ENCODE peak calls at places on chromosomes 5 and 9, in five cellular contexts. One of them, this sample, is unnamed.

GRCh38 chr5:132065351-132065937 is 5.0 kb downstream of the IL3 start:
- DNase-seq in heart left ventricle: peak
- DNase-seq in PC-9: peak
- DNase-seq in GM23248: peak
- DNase-seq in CD4-positive, alpha-beta memory T cell: no peak
- DNase-seq in this sample: peak

GRCh38 chr9:3879731-3880493 is 354.1 kb upstream of the RFX3 start:
- DNase-seq in GM23248: peak
- DNase-seq in CD4-positive, alpha-beta memory T cell: no peak
- DNase-seq in heart left ventricle: no peak
- DNase-seq in PC-9: no peak
- DNase-seq in this sample: peak

GRCh38 chr5:73948720-73949119 is 322.7 kb downstream of the ARHGEF28 start:
- DNase-seq in heart left ventricle: peak
- DNase-seq in PC-9: no peak
- DNase-seq in CD4-positive, alpha-beta memory T cell: no peak
- DNase-seq in GM23248: peak
- DNase-seq in this sample: peak

GRCh38 chr5:51944500-51945125 is 561.4 kb downstream of the ISL1 start:
- DNase-seq in heart left ventricle: no peak
- DNase-seq in GM23248: no peak
- DNase-seq in PC-9: no peak
- DNase-seq in CD4-positive, alpha-beta memory T cell: no peak
- DNase-seq in this sample: no peak

GRCh38 chr5:87574106-87574505 is 161.4 kb upstream of the CCNH start:
- DNase-seq in CD4-positive, alpha-beta memory T cell: no peak
- DNase-seq in PC-9: no peak
- DNase-seq in GM23248: no peak
- DNase-seq in heart left ventricle: no peak
- DNase-seq in this sample: no peak

GRCh38 chr5:169942181-169942580 is 38.1 kb downstream of the INSYN2B start:
- DNase-seq in GM23248: peak
- DNase-seq in heart left ventricle: no peak
- DNase-seq in PC-9: no peak
- DNase-seq in CD4-positive, alpha-beta memory T cell: no peak
- DNase-seq in this sample: no peak

GRCh38 chr9:127402401-127403090 is 5.6 kb downstream of the SLC2A8 start:
- DNase-seq in GM23248: no peak
- DNase-seq in CD4-positive, alpha-beta memory T cell: no peak
- DNase-seq in heart left ventricle: no peak
- DNase-seq in PC-9: no peak
- DNase-seq in this sample: no peak

GRCh38 chr9:92176068-92176799 is 61.0 kb upstream of the SPTLC1 start:
- DNase-seq in GM23248: peak
- DNase-seq in PC-9: no peak
- DNase-seq in CD4-positive, alpha-beta memory T cell: no peak
- DNase-seq in heart left ventricle: no peak
- DNase-seq in this sample: peak

GRCh38 chr9:70257991-70258691 is 637 bp upstream of the SMC5 start:
- DNase-seq in PC-9: peak
- DNase-seq in CD4-positive, alpha-beta memory T cell: peak
- DNase-seq in GM23248: peak
- DNase-seq in heart left ventricle: peak
- DNase-seq in this sample: peak

GRCh38 chr5:20833081-20833627 is 845.2 kb upstream of the CDH18 start:
- DNase-seq in CD4-positive, alpha-beta memory T cell: no peak
- DNase-seq in heart left ventricle: no peak
- DNase-seq in PC-9: no peak
- DNase-seq in GM23248: no peak
- DNase-seq in this sample: no peak

GRCh38 chr5:40775085-40775845 is 19.5 kb upstream of the TTC33 start:
- DNase-seq in GM23248: no peak
- DNase-seq in PC-9: no peak
- DNase-seq in CD4-positive, alpha-beta memory T cell: no peak
- DNase-seq in heart left ventricle: no peak
- DNase-seq in this sample: no peak

GRCh38 chr9:104747565-104748358 is at the start of gene NIPSNAP3A:
- DNase-seq in heart left ventricle: peak
- DNase-seq in GM23248: peak
- DNase-seq in PC-9: peak
- DNase-seq in CD4-positive, alpha-beta memory T cell: peak
- DNase-seq in this sample: peak

GRCh38 chr9:4042966-4043365 is 256.9 kb downstream of the GLIS3 start:
- DNase-seq in CD4-positive, alpha-beta memory T cell: no peak
- DNase-seq in heart left ventricle: no peak
- DNase-seq in GM23248: no peak
- DNase-seq in PC-9: no peak
- DNase-seq in this sample: no peak

GRCh38 chr9:98545041-98545440 is 163.7 kb downstream of the GABBR2 start:
- DNase-seq in GM23248: no peak
- DNase-seq in PC-9: no peak
- DNase-seq in heart left ventricle: no peak
- DNase-seq in CD4-positive, alpha-beta memory T cell: no peak
- DNase-seq in this sample: no peak

GRCh38 chr5:160312139-160312959 is at the start of gene CCNJL:
- DNase-seq in PC-9: peak
- DNase-seq in heart left ventricle: peak
- DNase-seq in CD4-positive, alpha-beta memory T cell: no peak
- DNase-seq in GM23248: peak
- DNase-seq in this sample: peak

GRCh38 chr5:92942762-92943161 is 638.3 kb downstream of the NR2F1-AS1 start:
- DNase-seq in heart left ventricle: no peak
- DNase-seq in GM23248: no peak
- DNase-seq in CD4-positive, alpha-beta memory T cell: no peak
- DNase-seq in PC-9: no peak
- DNase-seq in this sample: no peak

GRCh38 chr9:128072144-128073021 is 4.4 kb downstream of the SLC25A25 start:
- DNase-seq in GM23248: peak
- DNase-seq in heart left ventricle: peak
- DNase-seq in CD4-positive, alpha-beta memory T cell: peak
- DNase-seq in PC-9: peak
- DNase-seq in this sample: peak

GRCh38 chr9:80028501-80028900 is 456.7 kb downstream of the TLE4 start:
- DNase-seq in PC-9: no peak
- DNase-seq in GM23248: peak
- DNase-seq in heart left ventricle: no peak
- DNase-seq in CD4-positive, alpha-beta memory T cell: no peak
- DNase-seq in this sample: no peak

GRCh38 chr5:164059471-164059870 is 554.1 kb downstream of the MAT2B start:
- DNase-seq in GM23248: no peak
- DNase-seq in PC-9: no peak
- DNase-seq in heart left ventricle: no peak
- DNase-seq in CD4-positive, alpha-beta memory T cell: no peak
- DNase-seq in this sample: no peak

GRCh38 chr9:101462558-101462957 is 27.0 kb upstream of the ALDOB start:
- DNase-seq in heart left ventricle: no peak
- DNase-seq in PC-9: peak
- DNase-seq in CD4-positive, alpha-beta memory T cell: no peak
- DNase-seq in GM23248: no peak
- DNase-seq in this sample: peak

GRCh38 chr5:1546556-1546955 is 22.8 kb upstream of the LPCAT1 start:
- DNase-seq in GM23248: no peak
- DNase-seq in heart left ventricle: no peak
- DNase-seq in CD4-positive, alpha-beta memory T cell: no peak
- DNase-seq in PC-9: peak
- DNase-seq in this sample: no peak

GRCh38 chr5:89276566-89277305 is 393.8 kb upstream of the MEF2C start:
- DNase-seq in heart left ventricle: no peak
- DNase-seq in PC-9: no peak
- DNase-seq in GM23248: peak
- DNase-seq in CD4-positive, alpha-beta memory T cell: no peak
- DNase-seq in this sample: peak

GRCh38 chr9:136243631-136244030 is 2.0 kb downstream of the QSOX2 start:
- DNase-seq in PC-9: no peak
- DNase-seq in CD4-positive, alpha-beta memory T cell: no peak
- DNase-seq in GM23248: no peak
- DNase-seq in heart left ventricle: no peak
- DNase-seq in this sample: peak

GRCh38 chr9:35646583-35647265 is 4.0 kb downstream of the SIT1 start:
- DNase-seq in heart left ventricle: peak
- DNase-seq in PC-9: peak
- DNase-seq in GM23248: peak
- DNase-seq in CD4-positive, alpha-beta memory T cell: peak
- DNase-seq in this sample: peak

GRCh38 chr9:104915049-104915448 is 12.9 kb downstream of the ABCA1 start:
- DNase-seq in PC-9: no peak
- DNase-seq in CD4-positive, alpha-beta memory T cell: no peak
- DNase-seq in GM23248: no peak
- DNase-seq in heart left ventricle: peak
- DNase-seq in this sample: no peak

GRCh38 chr5:132383261-132383660 is 13.8 kb downstream of the SLC22A5 start:
- DNase-seq in GM23248: no peak
- DNase-seq in heart left ventricle: no peak
- DNase-seq in CD4-positive, alpha-beta memory T cell: no peak
- DNase-seq in PC-9: no peak
- DNase-seq in this sample: no peak

GRCh38 chr5:73299017-73299630 is 126.1 kb downstream of the TMEM174 start:
- DNase-seq in PC-9: no peak
- DNase-seq in GM23248: peak
- DNase-seq in heart left ventricle: no peak
- DNase-seq in CD4-positive, alpha-beta memory T cell: no peak
- DNase-seq in this sample: peak

GRCh38 chr5:157100140-157100679 is 8.6 kb downstream of the HAVCR2 start:
- DNase-seq in GM23248: peak
- DNase-seq in heart left ventricle: no peak
- DNase-seq in PC-9: peak
- DNase-seq in CD4-positive, alpha-beta memory T cell: no peak
- DNase-seq in this sample: peak
- H3K4me3 ChIP-seq in GM23248: no peak
- H3K4me3 ChIP-seq in heart left ventricle: no peak
- H3K4me3 ChIP-seq in PC-9: no peak
- H3K4me3 ChIP-seq in CD4-positive, alpha-beta memory T cell: no peak
- H3K4me3 ChIP-seq in this sample: no peak

GRCh38 chr5:135038829-135039525 is 4.9 kb upstream of the PITX1 start:
- DNase-seq in heart left ventricle: no peak
- DNase-seq in PC-9: no peak
- DNase-seq in CD4-positive, alpha-beta memory T cell: no peak
- DNase-seq in GM23248: peak
- DNase-seq in this sample: peak

GRCh38 chr5:135041145-135041587 is 7.1 kb upstream of the PITX1 start:
- DNase-seq in heart left ventricle: no peak
- DNase-seq in PC-9: no peak
- DNase-seq in GM23248: no peak
- DNase-seq in CD4-positive, alpha-beta memory T cell: no peak
- DNase-seq in this sample: no peak

GRCh38 chr5:135040331-135041144 is 6.5 kb upstream of the PITX1 start:
- DNase-seq in heart left ventricle: no peak
- DNase-seq in CD4-positive, alpha-beta memory T cell: no peak
- DNase-seq in GM23248: peak
- DNase-seq in PC-9: no peak
- DNase-seq in this sample: no peak

GRCh38 chr5:135038202-135038828 is 4.3 kb upstream of the PITX1 start:
- DNase-seq in heart left ventricle: no peak
- DNase-seq in PC-9: no peak
- DNase-seq in GM23248: no peak
- DNase-seq in CD4-positive, alpha-beta memory T cell: no peak
- DNase-seq in this sample: no peak

DNA sequence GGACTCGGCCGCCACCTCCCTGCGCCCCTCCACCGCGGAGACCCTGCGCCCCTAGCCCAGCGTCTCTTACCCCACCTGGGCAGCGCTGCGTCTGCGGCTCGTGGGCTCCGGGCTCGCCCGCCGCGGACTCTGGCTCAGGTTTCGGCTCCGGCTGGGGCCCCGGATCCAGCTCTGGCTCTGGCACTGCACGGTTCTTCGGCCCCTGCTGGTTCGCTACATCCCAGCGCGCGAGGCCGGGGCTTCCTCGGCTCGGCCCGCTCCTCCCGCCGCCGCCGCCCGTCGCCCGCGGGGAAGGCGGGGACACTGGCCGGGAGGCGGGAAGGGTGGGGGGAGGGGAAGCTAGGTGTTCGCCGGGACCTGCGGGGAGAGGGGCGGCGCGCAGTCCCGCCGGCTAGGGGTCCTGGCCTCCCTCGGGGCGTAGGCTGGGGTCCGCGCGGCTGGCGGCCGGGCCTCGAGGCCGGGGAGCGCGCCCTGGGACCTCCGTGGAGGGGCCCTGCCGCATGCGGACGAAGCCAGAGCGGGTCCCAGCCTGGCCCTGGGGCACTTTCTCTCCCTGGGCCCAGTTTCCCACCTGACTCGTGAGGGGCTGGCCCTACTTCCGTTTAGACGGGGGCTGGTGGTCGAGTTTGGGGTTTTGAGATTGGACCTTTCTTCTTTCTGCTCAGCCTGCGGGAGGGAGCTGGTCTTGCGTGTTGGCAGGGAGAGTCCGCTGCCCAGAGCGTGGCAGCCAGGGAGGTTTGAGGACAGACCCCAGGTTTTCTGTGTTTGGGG is 5.7 kb upstream of the PITX1 start:
- DNase-seq in PC-9: no peak
- DNase-seq in heart left ventricle: no peak
- DNase-seq in CD4-positive, alpha-beta memory T cell: no peak
- DNase-seq in GM23248: no peak
- DNase-seq in this sample: no peak
- H3K4me3 ChIP-seq in PC-9: peak
- H3K4me3 ChIP-seq in heart left ventricle: no peak
- H3K4me3 ChIP-seq in CD4-positive, alpha-beta memory T cell: no peak
- H3K4me3 ChIP-seq in GM23248: no peak
- H3K4me3 ChIP-seq in this sample: peak

GRCh38 chr5:10565785-10566506 is 2.1 kb downstream of the ANKRD33B start:
- DNase-seq in heart left ventricle: no peak
- DNase-seq in PC-9: no peak
- DNase-seq in CD4-positive, alpha-beta memory T cell: no peak
- DNase-seq in GM23248: peak
- DNase-seq in this sample: peak

GRCh38 chr5:10564838-10565784 is 1.2 kb downstream of the ANKRD33B start:
- DNase-seq in PC-9: no peak
- DNase-seq in GM23248: peak
- DNase-seq in CD4-positive, alpha-beta memory T cell: no peak
- DNase-seq in heart left ventricle: peak
- DNase-seq in this sample: no peak

GRCh38 chr5:10566556-10567068 is 2.7 kb downstream of the ANKRD33B start:
- DNase-seq in heart left ventricle: no peak
- DNase-seq in GM23248: no peak
- DNase-seq in PC-9: no peak
- DNase-seq in CD4-positive, alpha-beta memory T cell: no peak
- DNase-seq in this sample: no peak

GRCh38 chr5:10567781-10568321 is 4.0 kb downstream of the ANKRD33B start:
- DNase-seq in heart left ventricle: no peak
- DNase-seq in PC-9: no peak
- DNase-seq in GM23248: peak
- DNase-seq in CD4-positive, alpha-beta memory T cell: no peak
- DNase-seq in this sample: no peak

DNA sequence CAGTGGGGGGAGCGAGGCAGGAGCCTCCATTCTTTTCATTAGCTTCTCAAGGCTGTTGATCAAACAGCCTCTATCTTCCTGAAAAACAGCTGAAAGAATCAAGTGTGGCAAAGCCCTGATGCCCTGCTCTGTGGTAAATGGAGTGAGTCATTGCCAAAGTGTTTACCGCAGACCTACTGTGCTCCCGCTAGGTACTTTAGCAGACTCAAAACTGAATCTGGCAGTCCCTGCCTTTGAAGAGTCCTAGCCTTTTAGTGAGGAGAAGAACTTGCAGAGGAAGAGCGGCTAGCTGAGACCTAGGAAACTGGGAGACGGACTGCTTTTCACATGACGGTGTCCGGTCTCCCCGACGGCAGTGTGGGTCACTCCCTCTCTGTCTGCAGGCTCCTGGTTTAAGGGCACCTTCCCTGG is 3.3 kb downstream of the ANKRD33B start:
- DNase-seq in heart left ventricle: no peak
- DNase-seq in GM23248: no peak
- DNase-seq in CD4-positive, alpha-beta memory T cell: no peak
- DNase-seq in PC-9: no peak
- DNase-seq in this sample: no peak
- H3K4me3 ChIP-seq in heart left ventricle: no peak
- H3K4me3 ChIP-seq in GM23248: no peak
- H3K4me3 ChIP-seq in CD4-positive, alpha-beta memory T cell: no peak
- H3K4me3 ChIP-seq in PC-9: no peak
- H3K4me3 ChIP-seq in this sample: no peak

GRCh38 chr5:134006119-134006514 is 1.3 kb upstream of the VDAC1 start:
- DNase-seq in heart left ventricle: no peak
- DNase-seq in GM23248: no peak
- DNase-seq in CD4-positive, alpha-beta memory T cell: no peak
- DNase-seq in PC-9: no peak
- DNase-seq in this sample: no peak
- H3K4me3 ChIP-seq in heart left ventricle: peak
- H3K4me3 ChIP-seq in GM23248: peak
- H3K4me3 ChIP-seq in CD4-positive, alpha-beta memory T cell: peak
- H3K4me3 ChIP-seq in PC-9: peak
- H3K4me3 ChIP-seq in this sample: no peak